ENCODE peak calls at places on chromosomes 13 and 19, in ten cellular contexts. H is iris pigment epithelial cell; X is T-helper 17 cell; K is stimulated activated naive CD8-positive, alpha-beta T cell treated with anti-CD3 and anti-CD28 coated beads, Interleukin-15, Interleukin-2, amounts not matched to agents 100 U/mL and 50 U/mL, for 24 hours; F is neuronal stem cell; P is activated CD8-positive, alpha-beta memory T cell treated with anti-CD3 and anti-CD28 coated beads, Interleukin-2, amount 50 U/mL, for 4 hours; M is stimulated activated CD8-positive, alpha-beta memory T cell treated with anti-CD3 and anti-CD28 coated beads, Interleukin-7, amount 100 ng/mL, for 48 hours; G is left colon; N is GM12865; Q is sciatic nerve. O is an unnamed sample.

GRCh38 chr19:17830567-17831418 is 9.5 kb upstream of the INSL3 start:
- DNase-seq in H (peak), X (peak), K (peak), F (peak), P (no peak), M (no peak), G (peak), N (peak), Q (peak), O (peak)

GRCh38 chr19:38323276-38323675 is 3.6 kb downstream of the KCNK6 start:
- DNase-seq in H (no peak), X (no peak), K (no peak), F (no peak), P (no peak), M (no peak), G (no peak), N (no peak), Q (no peak), O (no peak)

GRCh38 chr19:15337202-15337601 is 4.9 kb upstream of the BRD4 start:
- DNase-seq in H (peak), X (no peak), K (no peak), F (no peak), P (no peak), M (no peak), G (no peak), N (no peak), Q (no peak), O (no peak)

GRCh38 chr13:41675306-41675705 is 218.0 kb downstream of the RGCC start:
- DNase-seq in H (peak), X (no peak), K (no peak), F (no peak), P (no peak), M (no peak), G (no peak), N (no peak), Q (no peak), O (no peak)

GRCh38 chr13:26052136-26052736 is 420 bp upstream of the SHISA2 start:
- DNase-seq in H (no peak), X (no peak), K (no peak), F (no peak), P (no peak), M (no peak), G (no peak), N (no peak), Q (no peak), O (no peak)

GRCh38 chr13:97743946-97744345 is 209.5 kb upstream of the IPO5 start:
- DNase-seq in H (peak), X (no peak), K (no peak), F (no peak), P (no peak), M (no peak), G (no peak), N (no peak), Q (no peak), O (no peak)

GRCh38 chr19:1244693-1245451 is 3.3 kb downstream of the ATP5F1D start:
- DNase-seq in H (no peak), X (no peak), K (peak), F (no peak), P (peak), M (no peak), G (peak), N (peak), Q (peak), O (no peak)

GRCh38 chr13:112705286-112705685 is 15.4 kb downstream of the ATP11A start:
- DNase-seq in H (no peak), X (no peak), K (no peak), F (no peak), P (no peak), M (no peak), G (no peak), N (no peak), Q (peak), O (no peak)

GRCh38 chr13:112078879-112079526 is 12.1 kb downstream of the SOX1 start:
- DNase-seq in H (no peak), X (no peak), K (no peak), F (no peak), P (no peak), M (no peak), G (no peak), N (no peak), Q (no peak), O (no peak)

GRCh38 chr19:13396256-13397080 is 109.8 kb downstream of the CACNA1A start:
- DNase-seq in H (peak), X (no peak), K (no peak), F (peak), P (no peak), M (no peak), G (no peak), N (peak), Q (peak), O (peak)

GRCh38 chr19:30855475-30855874 is 483.3 kb downstream of the ZNF536 start:
- DNase-seq in H (no peak), X (no peak), K (no peak), F (no peak), P (no peak), M (no peak), G (no peak), N (no peak), Q (peak), O (no peak)

GRCh38 chr13:39159971-39160370 is 121.7 kb downstream of the NHLRC3 start:
- DNase-seq in H (no peak), X (no peak), K (no peak), F (no peak), P (no peak), M (no peak), G (no peak), N (no peak), Q (no peak), O (no peak)

GRCh38 chr13:107407074-107407473 is 808.3 kb downstream of the LIG4 start:
- DNase-seq in H (no peak), X (no peak), K (no peak), F (no peak), P (no peak), M (no peak), G (no peak), N (no peak), Q (no peak), O (no peak)

GRCh38 chr13:43516401-43516826 is 270.4 kb downstream of the ENOX1 start:
- DNase-seq in H (peak), X (no peak), K (no peak), F (no peak), P (no peak), M (no peak), G (no peak), N (no peak), Q (no peak), O (no peak)

GRCh38 chr19:1252818-1253513 is 4.6 kb downstream of the MIDN start:
- DNase-seq in H (peak), X (peak), K (peak), F (no peak), P (peak), M (peak), G (peak), N (peak), Q (peak), O (peak)

GRCh38 chr13:29954082-29955043 is 103.9 kb upstream of the UBL3 start:
- DNase-seq in H (no peak), X (no peak), K (peak), F (no peak), P (peak), M (no peak), G (no peak), N (peak), Q (no peak), O (no peak)